ENCODE peak calls at places on chromosomes 7 and 10, in four cellular contexts. D is kidney; G is effector memory CD4-positive, alpha-beta T cell; V is CD4-positive, alpha-beta memory T cell. H is an unnamed sample.

GRCh38 chr10:72107325-72108003 is 19.1 kb upstream of the SPOCK2 start:
- DNase-seq in D (no peak), G (no peak), V (peak; percentile 71), H (no peak)

GRCh38 chr7:43481905-43482678 is 100.8 kb upstream of the STK17A start:
- DNase-seq in D (no peak), G (no peak), V (no peak), H (no peak)

GRCh38 chr7:25068814-25069213 is 56.2 kb downstream of the CYCS start:
- DNase-seq in D (no peak), G (no peak), V (no peak), H (no peak)

GRCh38 chr10:79052311-79053080 is 16.3 kb upstream of the ZMIZ1 start:
- DNase-seq in D (peak; percentile 70), G (no peak), V (peak; percentile 35), H (peak; percentile 50)

GRCh38 chr7:7977774-7978173 is 9.2 kb downstream of the GLCCI1 start:
- DNase-seq in D (no peak), G (no peak), V (no peak), H (no peak)

GRCh38 chr7:46393142-46393541 is 472.1 kb upstream of the IGFBP3 start:
- DNase-seq in D (no peak), G (no peak), V (no peak), H (no peak)

GRCh38 chr7:52936750-52937149 is 98.7 kb upstream of the POM121L12 start:
- DNase-seq in D (no peak), G (no peak), V (no peak), H (no peak)

GRCh38 chr7:33157311-33157710 is 27.9 kb downstream of the BBS9 start:
- DNase-seq in D (no peak), G (no peak), V (no peak), H (peak; percentile 2)

GRCh38 chr7:264541-265191 is 25.3 kb upstream of the FOXL3 start:
- DNase-seq in D (peak; percentile 88), G (no peak), V (no peak), H (no peak)

GRCh38 chr10:132522521-132523411 is 14.8 kb upstream of the INPP5A start:
- DNase-seq in D (peak; percentile 72), G (no peak), V (no peak), H (no peak)

GRCh38 chr10:132521466-132522102 is 16.0 kb upstream of the INPP5A start:
- DNase-seq in D (peak; percentile 67), G (no peak), V (no peak), H (no peak)

GRCh38 chr10:132520147-132520811 is 17.3 kb upstream of the INPP5A start:
- DNase-seq in D (peak; percentile 84), G (no peak), V (no peak), H (no peak)

GRCh38 chr10:132519382-132520146 is 18.0 kb upstream of the INPP5A start:
- DNase-seq in D (peak; percentile 81), G (no peak), V (no peak), H (no peak)

GRCh38 chr10:132521041-132521465 is 16.5 kb upstream of the INPP5A start:
- DNase-seq in D (peak; percentile 64), G (no peak), V (no peak), H (no peak)
- H3K4me1 ChIP-seq in D (peaks cover 49% of the 10 kb centered on the region), G (no peaks in the 10 kb centered on the region), V (no peaks in the 10 kb centered on the region), H (peaks cover 10% of the 10 kb centered on the region)

DNA sequence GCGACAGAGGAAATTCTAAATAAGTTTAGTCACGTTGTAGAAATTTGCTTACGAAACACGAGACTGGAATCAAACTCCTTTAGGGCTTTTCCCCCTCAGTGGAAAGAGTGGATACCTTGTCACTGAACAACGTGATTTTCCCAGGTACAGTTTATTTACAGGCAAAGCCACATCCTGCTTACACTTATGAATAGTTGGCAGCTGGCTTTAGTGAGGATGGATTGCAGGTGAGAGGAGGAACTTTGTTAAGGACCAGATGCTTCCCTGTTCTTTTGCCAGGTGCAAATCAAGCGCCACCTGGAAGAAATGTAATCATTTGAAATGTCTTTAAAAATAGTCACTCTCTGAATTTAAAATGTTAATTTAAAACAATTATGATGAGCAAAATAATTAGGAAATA is 282.4 kb downstream of the ADARB2 start:
- DNase-seq in D (no peak), G (no peak), V (no peak), H (no peak)
- H3K4me3 ChIP-seq in D (no peak overlapping the region), G (no peak overlapping the region), V (no peak overlapping the region), H (no peak overlapping the region)

DNA sequence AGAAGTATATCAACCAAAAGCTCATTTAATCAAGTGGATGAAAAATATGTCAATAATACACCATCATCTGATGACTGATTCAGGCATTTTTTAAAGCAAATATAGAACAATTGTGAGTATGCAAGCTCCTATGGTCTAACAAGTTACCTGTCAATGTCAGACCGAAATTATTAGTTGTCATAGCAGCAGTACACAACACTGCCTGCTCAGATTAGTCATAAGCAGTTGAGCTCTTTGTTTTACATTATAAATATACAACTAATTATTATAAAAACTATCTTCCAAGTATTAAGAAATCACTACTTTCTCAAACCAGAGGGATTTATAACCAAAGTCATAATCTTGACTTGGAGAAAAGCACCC is 219.9 kb downstream of the FAM107B start:
- DNase-seq in D (no peak), G (no peak), V (peak; percentile 42), H (no peak)
- H3K4me1 ChIP-seq in D (peaks cover 36% of the 10 kb centered on the region), G (peaks cover 66% of the 10 kb centered on the region), V (peaks cover 100% of the 10 kb centered on the region), H (peaks cover 26% of the 10 kb centered on the region)

DNA sequence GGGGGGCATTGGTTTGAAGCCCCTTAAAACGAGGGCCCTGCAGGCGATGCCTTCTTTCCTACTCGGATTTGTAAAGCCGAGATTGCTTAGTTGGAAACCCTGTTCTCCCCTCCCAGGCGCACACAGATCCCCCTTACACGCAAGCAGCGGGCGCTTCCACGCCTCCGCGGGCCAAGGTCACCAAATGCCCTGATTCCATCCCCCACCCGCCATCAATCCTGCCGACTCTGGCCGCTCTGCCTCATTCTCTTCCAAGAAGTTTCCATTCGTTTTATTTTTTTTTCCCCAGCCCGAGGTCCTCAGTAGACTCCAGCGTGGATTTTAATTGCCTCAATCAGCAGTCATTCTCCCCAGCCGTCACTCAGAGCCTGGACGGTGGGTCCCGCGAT is 1.0 kb upstream of the GAD2 start:
- DNase-seq in D (no peak), G (no peak), V (no peak), H (no peak)
- H3K4me3 ChIP-seq in D (no peak overlapping the region), G (no peak overlapping the region), V (no peak overlapping the region), H (no peak overlapping the region)

DNA sequence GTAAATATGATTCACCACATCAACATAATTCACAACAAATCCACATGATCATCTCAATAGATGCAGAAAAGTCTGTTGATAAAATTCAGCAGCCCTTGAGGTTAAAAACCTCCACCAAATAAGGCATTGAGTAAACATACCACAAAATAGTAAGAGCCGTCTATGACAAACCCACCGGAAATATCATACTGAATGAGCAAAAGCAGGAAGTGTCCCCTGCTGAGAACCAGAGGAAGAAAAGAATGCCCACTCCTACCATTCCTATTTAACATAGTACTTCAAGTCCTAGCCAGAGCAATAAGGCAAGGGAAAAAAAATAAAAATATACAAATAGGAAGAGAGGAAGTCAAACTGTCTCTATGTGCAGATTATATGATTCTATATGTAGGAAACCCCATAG is 97.9 kb downstream of the PCDH15 start:
- DNase-seq in D (no peak), G (no peak), V (no peak), H (peak; percentile 0)
- H3K4me1 ChIP-seq in D (no peaks in the 10 kb centered on the region), G (no peaks in the 10 kb centered on the region), V (no peaks in the 10 kb centered on the region), H (no peaks in the 10 kb centered on the region)

GRCh38 chr10:102121739-102122372 is 1.7 kb upstream of the LDB1 start:
- DNase-seq in D (no peak), G (no peak), V (no peak), H (no peak)
- H3K4me3 ChIP-seq in D (no peak overlapping the region), G (no peak overlapping the region), V (no peak overlapping the region), H (peak overlapping the region; percentile 76)

DNA sequence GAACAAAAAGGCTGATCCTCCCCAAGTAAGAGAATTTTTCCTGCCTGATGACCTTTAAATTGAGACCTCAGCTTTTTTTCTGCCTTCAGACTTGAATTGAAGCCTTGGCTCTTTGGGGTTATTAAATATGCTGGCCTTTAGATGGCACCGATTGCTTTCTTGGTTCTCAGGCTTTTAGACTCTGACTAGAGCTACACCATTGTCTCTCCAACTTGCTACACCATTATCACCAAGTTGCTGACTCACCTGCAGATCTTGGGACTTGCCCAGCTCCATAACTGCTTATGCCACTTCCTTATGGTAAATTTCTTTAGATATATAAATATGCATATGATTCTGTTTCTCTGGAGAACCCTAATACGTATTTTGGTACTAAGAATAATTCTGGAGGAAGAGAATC is 3.1 kb upstream of the ABCA13 start:
- DNase-seq in D (no peak), G (no peak), V (no peak), H (peak; percentile 37)
- H3K4me1 ChIP-seq in D (no peaks in the 10 kb centered on the region), G (no peaks in the 10 kb centered on the region), V (no peaks in the 10 kb centered on the region), H (no peaks in the 10 kb centered on the region)

DNA sequence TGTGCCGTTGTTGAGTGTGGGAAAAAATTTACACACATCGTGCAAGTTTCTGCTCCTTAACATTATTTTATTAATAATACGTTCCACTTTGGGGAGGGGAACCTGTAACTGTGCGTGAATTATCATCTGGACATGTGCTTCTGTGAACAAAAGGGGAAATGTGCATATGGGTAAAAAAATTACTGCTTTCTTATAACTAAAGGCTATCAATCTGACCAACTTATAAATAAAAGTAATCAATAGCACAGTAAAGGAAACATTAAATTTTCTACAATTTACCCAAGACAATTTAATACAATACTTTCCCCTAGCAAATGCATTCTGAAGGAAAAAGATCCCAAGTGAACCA is 4.5 kb downstream of the TWIST1 start:
- DNase-seq in D (no peak), G (no peak), V (no peak), H (no peak)
- H3K4me3 ChIP-seq in D (no peak overlapping the region), G (no peak overlapping the region), V (no peak overlapping the region), H (no peak overlapping the region)

GRCh38 chr7:73683916-73684693 is 708 bp downstream of the BUD23 start:
- DNase-seq in D (peak; percentile 61), G (no peak), V (no peak), H (no peak)
- H3K4me1 ChIP-seq in D (peaks cover 15% of the 10 kb centered on the region), G (peaks cover 23% of the 10 kb centered on the region), V (peaks cover 28% of the 10 kb centered on the region), H (peaks cover 16% of the 10 kb centered on the region)

DNA sequence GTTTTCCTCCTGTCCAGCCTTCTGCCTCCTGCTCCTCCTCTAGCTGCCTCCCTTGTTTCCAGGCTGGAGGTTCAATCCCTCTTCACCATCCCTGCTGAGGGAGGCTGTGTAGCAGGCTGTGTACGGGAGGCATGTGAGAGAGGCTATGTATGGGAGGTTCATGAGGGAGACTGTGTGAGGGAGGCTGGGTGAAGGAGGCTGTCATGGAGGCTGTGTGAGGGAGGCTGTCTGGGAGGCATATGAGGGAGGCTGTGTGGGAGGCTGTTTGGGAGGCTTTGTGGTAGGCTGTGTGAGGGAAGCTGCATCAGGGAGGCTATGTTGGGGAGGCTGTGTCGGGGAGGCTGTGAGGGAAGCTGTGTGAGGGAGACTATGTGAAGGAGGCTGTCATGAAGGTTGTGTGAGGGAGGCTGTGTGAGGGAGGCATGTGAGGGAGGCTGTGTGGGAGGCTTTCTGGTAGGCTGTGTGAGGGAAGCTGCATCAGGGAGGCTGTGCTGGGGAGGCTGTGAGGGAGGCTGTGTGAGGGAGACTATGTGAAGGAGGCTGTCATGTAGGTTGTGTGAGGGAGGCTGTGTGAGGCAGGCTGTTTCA is 123.7 kb upstream of the RNF32 start:
- DNase-seq in D (no peak), G (no peak), V (no peak), H (no peak)
- H3K4me3 ChIP-seq in D (peak overlapping the region; percentile 73), G (no peak overlapping the region), V (no peak overlapping the region), H (no peak overlapping the region)